ENCODE peak calls at places on chromosome 9, in nine cellular contexts. One of them, this sample, is unnamed.

GRCh38 chr9:37035472-37036236 is 1.6 kb upstream of the PAX5 start:
- DNase-seq in prostate gland: no peak
- DNase-seq in esophagus squamous epithelium: no peak
- DNase-seq in heart right ventricle: no peak
- DNase-seq in Peyer's patch: peak; percentile 53
- DNase-seq in endodermal cell: peak; percentile 79
- DNase-seq in cardiac muscle cell: no peak
- DNase-seq in heart left ventricle: no peak
- DNase-seq in PC-3: no peak
- DNase-seq in this sample: no peak

GRCh38 chr9:130869250-130869649 is 27.4 kb downstream of the QRFP start:
- DNase-seq in prostate gland: no peak
- DNase-seq in esophagus squamous epithelium: no peak
- DNase-seq in heart right ventricle: peak; percentile 70
- DNase-seq in Peyer's patch: peak; percentile 76
- DNase-seq in endodermal cell: no peak
- DNase-seq in cardiac muscle cell: peak; percentile 43
- DNase-seq in heart left ventricle: peak; percentile 66
- DNase-seq in PC-3: no peak
- DNase-seq in this sample: no peak

GRCh38 chr9:112051812-112052211 is 123.3 kb downstream of the SUSD1 start:
- DNase-seq in prostate gland: no peak
- DNase-seq in esophagus squamous epithelium: no peak
- DNase-seq in heart right ventricle: no peak
- DNase-seq in Peyer's patch: no peak
- DNase-seq in endodermal cell: peak; percentile 17
- DNase-seq in cardiac muscle cell: no peak
- DNase-seq in heart left ventricle: no peak
- DNase-seq in PC-3: no peak
- DNase-seq in this sample: no peak

GRCh38 chr9:135060461-135061116 is 26.9 kb upstream of the OLFM1 start:
- DNase-seq in prostate gland: no peak
- DNase-seq in esophagus squamous epithelium: no peak
- DNase-seq in heart right ventricle: no peak
- DNase-seq in Peyer's patch: peak; percentile 34
- DNase-seq in endodermal cell: peak; percentile 17
- DNase-seq in cardiac muscle cell: no peak
- DNase-seq in heart left ventricle: no peak
- DNase-seq in PC-3: no peak
- DNase-seq in this sample: no peak

GRCh38 chr9:22913518-22913917 is 466.9 kb downstream of the DMRTA1 start:
- DNase-seq in prostate gland: no peak
- DNase-seq in esophagus squamous epithelium: no peak
- DNase-seq in heart right ventricle: no peak
- DNase-seq in Peyer's patch: no peak
- DNase-seq in endodermal cell: no peak
- DNase-seq in cardiac muscle cell: peak; percentile 10
- DNase-seq in heart left ventricle: no peak
- DNase-seq in PC-3: no peak
- DNase-seq in this sample: no peak

GRCh38 chr9:84691634-84692033 is 22.1 kb downstream of the NTRK2 start:
- DNase-seq in prostate gland: no peak
- DNase-seq in esophagus squamous epithelium: no peak
- DNase-seq in heart right ventricle: no peak
- DNase-seq in Peyer's patch: no peak
- DNase-seq in endodermal cell: no peak
- DNase-seq in cardiac muscle cell: no peak
- DNase-seq in heart left ventricle: no peak
- DNase-seq in PC-3: no peak
- DNase-seq in this sample: no peak

GRCh38 chr9:121700165-121700830 is 48.9 kb downstream of the DAB2IP start:
- DNase-seq in prostate gland: peak; percentile 93
- DNase-seq in esophagus squamous epithelium: no peak
- DNase-seq in heart right ventricle: peak; percentile 74
- DNase-seq in Peyer's patch: peak; percentile 73
- DNase-seq in endodermal cell: peak; percentile 90
- DNase-seq in cardiac muscle cell: peak; percentile 26
- DNase-seq in heart left ventricle: peak; percentile 65
- DNase-seq in PC-3: peak; percentile 55
- DNase-seq in this sample: no peak

GRCh38 chr9:133341369-133342082 is 5.5 kb upstream of the SURF6 start:
- DNase-seq in prostate gland: no peak
- DNase-seq in esophagus squamous epithelium: no peak
- DNase-seq in heart right ventricle: peak; percentile 58
- DNase-seq in Peyer's patch: peak; percentile 70
- DNase-seq in endodermal cell: no peak
- DNase-seq in cardiac muscle cell: no peak
- DNase-seq in heart left ventricle: peak; percentile 64
- DNase-seq in PC-3: no peak
- DNase-seq in this sample: peak; percentile 66

GRCh38 chr9:96453625-96454024 is 3.7 kb downstream of the HABP4 start:
- DNase-seq in prostate gland: peak; percentile 6
- DNase-seq in esophagus squamous epithelium: no peak
- DNase-seq in heart right ventricle: no peak
- DNase-seq in Peyer's patch: no peak
- DNase-seq in endodermal cell: no peak
- DNase-seq in cardiac muscle cell: peak; percentile 27
- DNase-seq in heart left ventricle: no peak
- DNase-seq in PC-3: peak; percentile 64
- DNase-seq in this sample: peak; percentile 54

GRCh38 chr9:91156451-91157234 is 205.1 kb downstream of the AUH start:
- DNase-seq in prostate gland: no peak
- DNase-seq in esophagus squamous epithelium: no peak
- DNase-seq in heart right ventricle: no peak
- DNase-seq in Peyer's patch: no peak
- DNase-seq in endodermal cell: no peak
- DNase-seq in cardiac muscle cell: no peak
- DNase-seq in heart left ventricle: no peak
- DNase-seq in PC-3: no peak
- DNase-seq in this sample: no peak

GRCh38 chr9:124297553-124297905 is 39.8 kb downstream of the NEK6 start:
- DNase-seq in prostate gland: peak; percentile 86
- DNase-seq in esophagus squamous epithelium: no peak
- DNase-seq in heart right ventricle: peak; percentile 85
- DNase-seq in Peyer's patch: peak; percentile 55
- DNase-seq in endodermal cell: peak; percentile 86
- DNase-seq in cardiac muscle cell: no peak
- DNase-seq in heart left ventricle: peak; percentile 87
- DNase-seq in PC-3: peak; percentile 88
- DNase-seq in this sample: peak; percentile 91

GRCh38 chr9:36151306-36152210 is 15.0 kb downstream of the GLIPR2 start:
- DNase-seq in prostate gland: no peak
- DNase-seq in esophagus squamous epithelium: no peak
- DNase-seq in heart right ventricle: peak; percentile 56
- DNase-seq in Peyer's patch: peak; percentile 94
- DNase-seq in endodermal cell: no peak
- DNase-seq in cardiac muscle cell: no peak
- DNase-seq in heart left ventricle: peak; percentile 69
- DNase-seq in PC-3: peak; percentile 14
- DNase-seq in this sample: no peak

GRCh38 chr9:95261890-95262289 is 55.6 kb downstream of the FANCC start:
- DNase-seq in prostate gland: no peak
- DNase-seq in esophagus squamous epithelium: no peak
- DNase-seq in heart right ventricle: no peak
- DNase-seq in Peyer's patch: peak; percentile 52
- DNase-seq in endodermal cell: no peak
- DNase-seq in cardiac muscle cell: no peak
- DNase-seq in heart left ventricle: no peak
- DNase-seq in PC-3: no peak
- DNase-seq in this sample: no peak

GRCh38 chr9:111975709-111976108 is 79.1 kb downstream of the UGCG start:
- DNase-seq in prostate gland: no peak
- DNase-seq in esophagus squamous epithelium: no peak
- DNase-seq in heart right ventricle: peak; percentile 45
- DNase-seq in Peyer's patch: peak; percentile 84
- DNase-seq in endodermal cell: peak; percentile 69
- DNase-seq in cardiac muscle cell: no peak
- DNase-seq in heart left ventricle: peak; percentile 22
- DNase-seq in PC-3: peak; percentile 21
- DNase-seq in this sample: no peak

GRCh38 chr9:26394025-26394424 is 498.6 kb downstream of the CAAP1 start:
- DNase-seq in prostate gland: no peak
- DNase-seq in esophagus squamous epithelium: no peak
- DNase-seq in heart right ventricle: no peak
- DNase-seq in Peyer's patch: no peak
- DNase-seq in endodermal cell: no peak
- DNase-seq in cardiac muscle cell: no peak
- DNase-seq in heart left ventricle: no peak
- DNase-seq in PC-3: no peak
- DNase-seq in this sample: no peak
- H3K9me3 ChIP-seq in prostate gland: no peaks in the 10 kb centered on the region
- H3K9me3 ChIP-seq in esophagus squamous epithelium: no peaks in the 10 kb centered on the region
- H3K9me3 ChIP-seq in heart right ventricle: peaks cover 18% of the 10 kb centered on the region
- H3K9me3 ChIP-seq in Peyer's patch: no peaks in the 10 kb centered on the region
- H3K9me3 ChIP-seq in endodermal cell: peaks cover 9% of the 10 kb centered on the region
- H3K9me3 ChIP-seq in cardiac muscle cell: no peaks in the 10 kb centered on the region
- H3K9me3 ChIP-seq in heart left ventricle: no peaks in the 10 kb centered on the region
- H3K9me3 ChIP-seq in PC-3: no peaks in the 10 kb centered on the region
- H3K9me3 ChIP-seq in this sample: no peaks in the 10 kb centered on the region

GRCh38 chr9:109968332-109968657 is 188.3 kb downstream of the PALM2AKAP2 start:
- DNase-seq in prostate gland: no peak
- DNase-seq in esophagus squamous epithelium: no peak
- DNase-seq in heart right ventricle: no peak
- DNase-seq in Peyer's patch: no peak
- DNase-seq in endodermal cell: no peak
- DNase-seq in cardiac muscle cell: no peak
- DNase-seq in heart left ventricle: no peak
- DNase-seq in PC-3: no peak
- DNase-seq in this sample: no peak

GRCh38 chr9:109966643-109967368 is 186.8 kb downstream of the PALM2AKAP2 start:
- DNase-seq in prostate gland: no peak
- DNase-seq in esophagus squamous epithelium: no peak
- DNase-seq in heart right ventricle: no peak
- DNase-seq in Peyer's patch: peak; percentile 69
- DNase-seq in endodermal cell: no peak
- DNase-seq in cardiac muscle cell: no peak
- DNase-seq in heart left ventricle: no peak
- DNase-seq in PC-3: no peak
- DNase-seq in this sample: no peak

GRCh38 chr9:109968702-109969450 is 188.9 kb downstream of the PALM2AKAP2 start:
- DNase-seq in prostate gland: no peak
- DNase-seq in esophagus squamous epithelium: no peak
- DNase-seq in heart right ventricle: no peak
- DNase-seq in Peyer's patch: no peak
- DNase-seq in endodermal cell: peak; percentile 74
- DNase-seq in cardiac muscle cell: peak; percentile 11
- DNase-seq in heart left ventricle: peak; percentile 43
- DNase-seq in PC-3: peak; percentile 26
- DNase-seq in this sample: no peak

GRCh38 chr9:109969559-109970237 is 189.7 kb downstream of the PALM2AKAP2 start:
- DNase-seq in prostate gland: no peak
- DNase-seq in esophagus squamous epithelium: no peak
- DNase-seq in heart right ventricle: no peak
- DNase-seq in Peyer's patch: no peak
- DNase-seq in endodermal cell: no peak
- DNase-seq in cardiac muscle cell: no peak
- DNase-seq in heart left ventricle: peak; percentile 39
- DNase-seq in PC-3: no peak
- DNase-seq in this sample: no peak

GRCh38 chr9:109967651-109968331 is 187.8 kb downstream of the PALM2AKAP2 start:
- DNase-seq in prostate gland: no peak
- DNase-seq in esophagus squamous epithelium: no peak
- DNase-seq in heart right ventricle: no peak
- DNase-seq in Peyer's patch: no peak
- DNase-seq in endodermal cell: no peak
- DNase-seq in cardiac muscle cell: no peak
- DNase-seq in heart left ventricle: no peak
- DNase-seq in PC-3: no peak
- DNase-seq in this sample: no peak
- H3K4me1 ChIP-seq in prostate gland: no peaks in the 10 kb centered on the region
- H3K4me1 ChIP-seq in esophagus squamous epithelium: peaks cover 9% of the 10 kb centered on the region
- H3K4me1 ChIP-seq in heart right ventricle: peaks cover 17% of the 10 kb centered on the region
- H3K4me1 ChIP-seq in Peyer's patch: peaks cover 14% of the 10 kb centered on the region
- H3K4me1 ChIP-seq in endodermal cell: no peaks in the 10 kb centered on the region
- H3K4me1 ChIP-seq in cardiac muscle cell: no peaks in the 10 kb centered on the region
- H3K4me1 ChIP-seq in heart left ventricle: peaks cover 34% of the 10 kb centered on the region
- H3K4me1 ChIP-seq in PC-3: no peaks in the 10 kb centered on the region
- H3K4me1 ChIP-seq in this sample: peaks cover 22% of the 10 kb centered on the region

GRCh38 chr9:10925896-10926295 is 313.1 kb upstream of the PTPRD start:
- DNase-seq in prostate gland: no peak
- DNase-seq in esophagus squamous epithelium: no peak
- DNase-seq in heart right ventricle: no peak
- DNase-seq in Peyer's patch: no peak
- DNase-seq in endodermal cell: no peak
- DNase-seq in cardiac muscle cell: no peak
- DNase-seq in heart left ventricle: no peak
- DNase-seq in PC-3: no peak
- DNase-seq in this sample: no peak
- H3K9me3 ChIP-seq in prostate gland: no peaks in the 10 kb centered on the region
- H3K9me3 ChIP-seq in esophagus squamous epithelium: no peaks in the 10 kb centered on the region
- H3K9me3 ChIP-seq in heart right ventricle: no peaks in the 10 kb centered on the region
- H3K9me3 ChIP-seq in Peyer's patch: no peaks in the 10 kb centered on the region
- H3K9me3 ChIP-seq in endodermal cell: no peaks in the 10 kb centered on the region
- H3K9me3 ChIP-seq in cardiac muscle cell: no peaks in the 10 kb centered on the region
- H3K9me3 ChIP-seq in heart left ventricle: no peaks in the 10 kb centered on the region
- H3K9me3 ChIP-seq in PC-3: no peaks in the 10 kb centered on the region
- H3K9me3 ChIP-seq in this sample: no peaks in the 10 kb centered on the region

DNA sequence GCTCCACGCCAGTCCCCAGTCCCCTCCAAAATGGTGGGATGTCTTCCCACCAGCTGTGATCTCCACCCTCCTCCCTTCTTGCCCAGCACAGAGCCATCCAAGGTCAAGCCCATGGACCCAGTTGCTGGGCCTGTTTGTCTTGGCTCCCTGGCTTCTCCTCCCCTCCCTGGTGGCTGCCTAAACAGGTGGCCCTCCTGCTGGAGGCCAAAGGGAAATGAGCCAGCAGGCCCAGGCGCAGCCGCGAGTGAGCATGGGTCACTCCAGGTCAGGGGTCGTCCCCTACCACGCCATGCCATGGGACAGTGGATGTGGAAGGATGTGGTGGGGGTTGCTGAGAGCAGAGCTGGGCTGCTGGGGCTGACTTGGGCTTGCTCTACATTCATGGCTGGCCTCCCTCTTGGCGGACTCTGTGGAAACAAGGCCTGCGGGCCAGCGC is 33.6 kb downstream of the COL15A1 start:
- DNase-seq in prostate gland: no peak
- DNase-seq in esophagus squamous epithelium: no peak
- DNase-seq in heart right ventricle: peak; percentile 76
- DNase-seq in Peyer's patch: no peak
- DNase-seq in endodermal cell: no peak
- DNase-seq in cardiac muscle cell: no peak
- DNase-seq in heart left ventricle: peak; percentile 84
- DNase-seq in PC-3: no peak
- DNase-seq in this sample: no peak
- H3K4me1 ChIP-seq in prostate gland: no peaks in the 10 kb centered on the region
- H3K4me1 ChIP-seq in esophagus squamous epithelium: peaks cover 28% of the 10 kb centered on the region
- H3K4me1 ChIP-seq in heart right ventricle: peaks cover 46% of the 10 kb centered on the region
- H3K4me1 ChIP-seq in Peyer's patch: peaks cover 3% of the 10 kb centered on the region
- H3K4me1 ChIP-seq in endodermal cell: peaks cover 13% of the 10 kb centered on the region
- H3K4me1 ChIP-seq in cardiac muscle cell: no peaks in the 10 kb centered on the region
- H3K4me1 ChIP-seq in heart left ventricle: peaks cover 75% of the 10 kb centered on the region
- H3K4me1 ChIP-seq in PC-3: peaks cover 3% of the 10 kb centered on the region
- H3K4me1 ChIP-seq in this sample: peaks cover 57% of the 10 kb centered on the region

This sample was measured in right atrium auricular region.